ENCODE peak calls at places on chromosome 19, in four cellular contexts. T is MM.1S, H is lower leg skin, M is colonic mucosa. N is an unnamed sample.

GRCh38 chr19:4913996-4914735 is 4.9 kb downstream of the UHRF1 start:
- DNase-seq in T (no peak), H (no peak), M (no peak), N (no peak)

GRCh38 chr19:50994129-50994528 is 7.3 kb downstream of the KLK8 start:
- DNase-seq in T (no peak), H (no peak), M (no peak), N (no peak)

GRCh38 chr19:55434356-55434755 is 8.7 kb downstream of the SHISA7 start:
- DNase-seq in T (no peak), H (no peak), M (no peak), N (no peak)

GRCh38 chr19:19062454-19063182 is 1.2 kb upstream of the SLC25A42 start:
- DNase-seq in T (peak), H (no peak), M (no peak), N (no peak)

GRCh38 chr19:49436381-49437017 is 4.8 kb downstream of the SLC17A7 start:
- DNase-seq in T (no peak), H (no peak), M (peak), N (no peak)

GRCh38 chr19:7549749-7550148 is 14.2 kb downstream of the PNPLA6 start:
- DNase-seq in T (no peak), H (no peak), M (no peak), N (no peak)

GRCh38 chr19:2478756-2479555 is 3.0 kb downstream of the GADD45B start:
- DNase-seq in T (peak), H (peak), M (peak), N (no peak)

GRCh38 chr19:58428617-58429016 is 11.3 kb downstream of the ZNF132 start:
- DNase-seq in T (no peak), H (no peak), M (no peak), N (no peak)

GRCh38 chr19:15299568-15300409 is 32.5 kb downstream of the BRD4 start:
- DNase-seq in T (no peak), H (no peak), M (no peak), N (no peak)

GRCh38 chr19:58346961-58347929 is 6.0 kb downstream of the A1BG start:
- DNase-seq in T (no peak), H (no peak), M (peak), N (peak)

GRCh38 chr19:2867025-2867991 is at the start of gene ZNF556:
- DNase-seq in T (peak), H (no peak), M (no peak), N (no peak)

GRCh38 chr19:49988433-49988832 is 27.5 kb upstream of the SIGLEC11 start:
- DNase-seq in T (no peak), H (no peak), M (no peak), N (no peak)

GRCh38 chr19:15702590-15702930 is 25.3 kb upstream of the OR10H2 start:
- DNase-seq in T (peak), H (peak), M (peak), N (no peak)

GRCh38 chr19:38617764-38618589 is at the start of gene MAP4K1:
- DNase-seq in T (peak), H (peak), M (peak), N (no peak)

GRCh38 chr19:40223135-40223822 is 3.2 kb downstream of the CCNP start:
- DNase-seq in T (no peak), H (no peak), M (peak), N (peak)

GRCh38 chr19:12796146-12797071 is 5.1 kb downstream of the JUNB start:
- DNase-seq in T (peak), H (peak), M (peak), N (peak)

GRCh38 chr19:10871711-10872550 is 578 bp downstream of the CARM1 start:
- DNase-seq in T (peak), H (peak), M (peak), N (peak)

GRCh38 chr19:21580101-21580500 is 74.7 kb downstream of the ZNF429 start:
- DNase-seq in T (no peak), H (no peak), M (no peak), N (no peak)

GRCh38 chr19:54179921-54180452 is 7.0 kb upstream of the TMC4 start:
- DNase-seq in T (no peak), H (no peak), M (peak), N (peak)

GRCh38 chr19:3606174-3606689 is 443 bp downstream of the TBXA2R start:
- DNase-seq in T (peak), H (no peak), M (peak), N (no peak)

GRCh38 chr19:10979950-10980349 is 19.1 kb downstream of the SMARCA4 start:
- DNase-seq in T (peak), H (no peak), M (no peak), N (no peak)

GRCh38 chr19:18933297-18933696 is 7.7 kb downstream of the HOMER3 start:
- DNase-seq in T (no peak), H (no peak), M (no peak), N (no peak)

GRCh38 chr19:35710784-35711723 is 6.7 kb downstream of the ZBTB32 start:
- DNase-seq in T (no peak), H (no peak), M (no peak), N (no peak)

GRCh38 chr19:40625406-40626120 is 24.4 kb downstream of the LTBP4 start:
- DNase-seq in T (no peak), H (no peak), M (no peak), N (no peak)

GRCh38 chr19:38145627-38146026 is 78.4 kb downstream of the DPF1 start:
- DNase-seq in T (no peak), H (no peak), M (no peak), N (no peak)

GRCh38 chr19:41883821-41884733 is 1.1 kb downstream of the ARHGEF1 start:
- DNase-seq in T (peak), H (peak), M (peak), N (peak)
- TF ChIP-seq CTCF in T (no peak), H (no peak), M (no peak), N (no peak)

GRCh38 chr19:32818536-32818935 is 51.0 kb downstream of the SLC7A9 start:
- DNase-seq in T (no peak), H (peak), M (no peak), N (no peak)
- TF ChIP-seq CTCF in T (no peak), H (no peak), M (no peak), N (no peak)

GRCh38 chr19:31296741-31297390 is 52.4 kb downstream of the TSHZ3 start:
- DNase-seq in T (no peak), H (no peak), M (no peak), N (no peak)

GRCh38 chr19:31290926-31291590 is 58.2 kb downstream of the TSHZ3 start:
- DNase-seq in T (no peak), H (no peak), M (no peak), N (no peak)

GRCh38 chr19:31297991-31298390 is 51.2 kb downstream of the TSHZ3 start:
- DNase-seq in T (no peak), H (no peak), M (no peak), N (no peak)

GRCh38 chr19:31292639-31293185 is 56.5 kb downstream of the TSHZ3 start:
- DNase-seq in T (no peak), H (no peak), M (no peak), N (no peak)

GRCh38 chr19:31294189-31294588 is 55.0 kb downstream of the TSHZ3 start:
- DNase-seq in T (no peak), H (no peak), M (no peak), N (no peak)
- TF ChIP-seq CTCF in T (no peak), H (no peak), M (no peak), N (no peak)

GRCh38 chr19:1251503-1252220 is 3.3 kb downstream of the MIDN start:
- DNase-seq in T (no peak), H (peak), M (no peak), N (no peak)

GRCh38 chr19:1253514-1254080 is 5.2 kb downstream of the MIDN start:
- DNase-seq in T (no peak), H (no peak), M (peak), N (no peak)

GRCh38 chr19:1254081-1254527 is 5.7 kb downstream of the MIDN start:
- DNase-seq in T (no peak), H (no peak), M (no peak), N (no peak)

GRCh38 chr19:1252221-1252817 is 3.9 kb downstream of the MIDN start:
- DNase-seq in T (no peak), H (peak), M (peak), N (no peak)

DNA sequence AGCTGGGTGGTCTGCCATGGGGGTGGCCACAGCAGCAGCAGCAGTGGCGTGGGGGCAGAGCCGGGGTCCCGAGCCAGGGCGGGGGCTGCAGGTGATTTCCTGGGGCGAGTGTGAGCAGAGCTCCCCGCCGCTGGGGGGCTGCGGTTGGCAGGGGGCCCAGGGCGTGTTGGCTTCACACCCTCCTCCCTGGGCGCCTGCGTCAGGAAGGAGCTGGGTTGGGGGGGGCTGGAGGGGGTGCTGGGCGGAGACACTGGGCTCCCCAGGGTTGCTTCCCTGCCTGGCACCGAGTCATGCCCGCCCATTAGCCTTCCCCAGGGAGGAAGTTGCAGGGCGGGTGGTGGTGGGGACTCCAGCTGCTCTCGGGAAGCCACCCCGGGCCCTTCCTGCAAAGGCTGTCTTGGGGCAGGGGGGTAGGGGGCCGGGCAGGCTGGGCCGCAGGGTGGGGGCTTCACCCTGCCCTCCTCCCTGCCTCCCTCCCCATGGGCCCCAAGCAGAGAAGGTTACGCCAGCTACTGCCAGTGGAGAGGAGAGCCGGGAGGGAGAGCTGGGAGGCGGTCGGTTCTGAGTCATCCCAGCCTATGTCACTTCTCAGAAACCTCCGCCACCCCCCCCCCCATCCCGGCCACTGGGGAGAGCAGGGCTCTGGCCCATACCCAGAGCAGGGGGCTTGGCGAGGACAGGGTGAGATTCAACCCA is 4.6 kb downstream of the MIDN start:
- DNase-seq in T (no peak), H (peak), M (peak), N (no peak)
- TF ChIP-seq CTCF in T (no peak), H (no peak), M (no peak), N (no peak)

GRCh38 chr19:45215391-45216191 is 29.6 kb downstream of the EXOC3L2 start:
- DNase-seq in T (no peak), H (no peak), M (no peak), N (peak)
- TF ChIP-seq CTCF in T (no peak), H (no peak), M (no peak), N (no peak)

GRCh38 chr19:43625918-43626579 is 6.6 kb upstream of the ZNF428 start:
- DNase-seq in T (no peak), H (no peak), M (peak), N (no peak)

GRCh38 chr19:43623889-43624670 is 4.7 kb upstream of the ZNF428 start:
- DNase-seq in T (no peak), H (no peak), M (no peak), N (no peak)

GRCh38 chr19:43626838-43627237 is 7.4 kb upstream of the ZNF428 start:
- DNase-seq in T (no peak), H (no peak), M (no peak), N (no peak)

GRCh38 chr19:43622956-43623355 is 3.5 kb upstream of the ZNF428 start:
- DNase-seq in T (no peak), H (no peak), M (no peak), N (no peak)

GRCh38 chr19:43624933-43625332 is 5.5 kb upstream of the ZNF428 start:
- DNase-seq in T (peak), H (peak), M (peak), N (no peak)
- TF ChIP-seq CTCF in T (peak), H (no peak), M (peak), N (no peak)

N was measured in progenitor cell of endocrine pancreas.